ENCODE peak calls at places on chromosomes 11 and 22, in eight cellular contexts. One of them, this sample, is unnamed.

GRCh38 chr11:107733518-107733917 is 21.7 kb upstream of the SLN start:
- DNase-seq in tibial artery: no peak
- DNase-seq in neural progenitor cell: no peak
- DNase-seq in gastrocnemius medialis: no peak
- DNase-seq in esophagus squamous epithelium: no peak
- DNase-seq in NB4: no peak
- DNase-seq in AG04450: no peak
- DNase-seq in A673: no peak
- DNase-seq in this sample: no peak

GRCh38 chr11:61598886-61599868 is 18.3 kb upstream of the SYT7 start:
- DNase-seq in A673: no peak
- DNase-seq in NB4: peak; percentile 35
- DNase-seq in gastrocnemius medialis: no peak
- DNase-seq in neural progenitor cell: peak; percentile 50
- DNase-seq in tibial artery: no peak
- DNase-seq in AG04450: no peak
- DNase-seq in esophagus squamous epithelium: no peak
- DNase-seq in this sample: peak; percentile 35

GRCh38 chr22:17970205-17970708 is 54.1 kb downstream of the MICAL3 start:
- DNase-seq in gastrocnemius medialis: no peak
- DNase-seq in esophagus squamous epithelium: no peak
- DNase-seq in NB4: no peak
- DNase-seq in A673: peak; percentile 50
- DNase-seq in neural progenitor cell: no peak
- DNase-seq in AG04450: no peak
- DNase-seq in tibial artery: no peak
- DNase-seq in this sample: no peak

GRCh38 chr22:44057411-44057987 is 33.4 kb downstream of the PARVB start:
- DNase-seq in AG04450: no peak
- DNase-seq in esophagus squamous epithelium: no peak
- DNase-seq in neural progenitor cell: no peak
- DNase-seq in tibial artery: peak; percentile 84
- DNase-seq in gastrocnemius medialis: peak; percentile 84
- DNase-seq in A673: no peak
- DNase-seq in NB4: no peak
- DNase-seq in this sample: no peak

GRCh38 chr11:67276821-67277230 is 10.6 kb downstream of the GRK2 start:
- DNase-seq in neural progenitor cell: peak; percentile 39
- DNase-seq in tibial artery: peak; percentile 70
- DNase-seq in NB4: peak; percentile 98
- DNase-seq in esophagus squamous epithelium: no peak
- DNase-seq in gastrocnemius medialis: no peak
- DNase-seq in AG04450: no peak
- DNase-seq in A673: peak; percentile 36
- DNase-seq in this sample: peak; percentile 38

GRCh38 chr11:73366265-73366610 is 10.0 kb upstream of the RELT start:
- DNase-seq in A673: no peak
- DNase-seq in esophagus squamous epithelium: no peak
- DNase-seq in AG04450: no peak
- DNase-seq in NB4: no peak
- DNase-seq in gastrocnemius medialis: no peak
- DNase-seq in neural progenitor cell: no peak
- DNase-seq in tibial artery: no peak
- DNase-seq in this sample: no peak

GRCh38 chr11:13327421-13327820 is 49.8 kb downstream of the BMAL1 start:
- DNase-seq in gastrocnemius medialis: no peak
- DNase-seq in NB4: no peak
- DNase-seq in neural progenitor cell: no peak
- DNase-seq in tibial artery: no peak
- DNase-seq in AG04450: no peak
- DNase-seq in esophagus squamous epithelium: no peak
- DNase-seq in A673: no peak
- DNase-seq in this sample: no peak

GRCh38 chr11:36214484-36214883 is 74.7 kb downstream of the COMMD9 start:
- DNase-seq in neural progenitor cell: no peak
- DNase-seq in tibial artery: no peak
- DNase-seq in A673: no peak
- DNase-seq in esophagus squamous epithelium: no peak
- DNase-seq in NB4: no peak
- DNase-seq in AG04450: no peak
- DNase-seq in gastrocnemius medialis: no peak
- DNase-seq in this sample: no peak

GRCh38 chr11:2574043-2574552 is 125.7 kb downstream of the KCNQ1OT1 start:
- DNase-seq in tibial artery: peak; percentile 61
- DNase-seq in NB4: no peak
- DNase-seq in AG04450: no peak
- DNase-seq in esophagus squamous epithelium: no peak
- DNase-seq in A673: no peak
- DNase-seq in gastrocnemius medialis: no peak
- DNase-seq in neural progenitor cell: no peak
- DNase-seq in this sample: no peak

GRCh38 chr11:73538381-73538872 is 59.5 kb downstream of the FAM168A start:
- DNase-seq in gastrocnemius medialis: no peak
- DNase-seq in A673: peak; percentile 94
- DNase-seq in NB4: peak; percentile 61
- DNase-seq in esophagus squamous epithelium: no peak
- DNase-seq in neural progenitor cell: peak; percentile 48
- DNase-seq in AG04450: no peak
- DNase-seq in tibial artery: no peak
- DNase-seq in this sample: no peak

GRCh38 chr11:118430956-118431355 is 5.3 kb upstream of the KMT2A start:
- DNase-seq in NB4: peak; percentile 46
- DNase-seq in gastrocnemius medialis: no peak
- DNase-seq in AG04450: no peak
- DNase-seq in esophagus squamous epithelium: no peak
- DNase-seq in A673: peak; percentile 56
- DNase-seq in neural progenitor cell: peak; percentile 12
- DNase-seq in tibial artery: no peak
- DNase-seq in this sample: no peak

GRCh38 chr11:11265994-11266606 is 87.0 kb downstream of the CSNK2A3 start:
- DNase-seq in tibial artery: no peak
- DNase-seq in A673: peak; percentile 50
- DNase-seq in AG04450: no peak
- DNase-seq in esophagus squamous epithelium: no peak
- DNase-seq in gastrocnemius medialis: no peak
- DNase-seq in neural progenitor cell: peak; percentile 69
- DNase-seq in NB4: peak; percentile 40
- DNase-seq in this sample: peak; percentile 67

GRCh38 chr22:22357024-22357868 is 112.7 kb downstream of the VPREB1 start:
- DNase-seq in tibial artery: no peak
- DNase-seq in esophagus squamous epithelium: no peak
- DNase-seq in NB4: peak; percentile 73
- DNase-seq in neural progenitor cell: peak; percentile 91
- DNase-seq in A673: peak; percentile 76
- DNase-seq in AG04450: peak; percentile 3
- DNase-seq in gastrocnemius medialis: peak; percentile 34
- DNase-seq in this sample: peak; percentile 93

GRCh38 chr11:45158891-45159605 is 12.6 kb downstream of the PRDM11 start:
- DNase-seq in gastrocnemius medialis: no peak
- DNase-seq in AG04450: no peak
- DNase-seq in A673: no peak
- DNase-seq in tibial artery: peak; percentile 67
- DNase-seq in NB4: no peak
- DNase-seq in neural progenitor cell: no peak
- DNase-seq in esophagus squamous epithelium: no peak
- DNase-seq in this sample: no peak

GRCh38 chr11:7252683-7253213 is 1.0 kb downstream of the SYT9 start:
- DNase-seq in gastrocnemius medialis: no peak
- DNase-seq in tibial artery: peak; percentile 60
- DNase-seq in A673: no peak
- DNase-seq in esophagus squamous epithelium: no peak
- DNase-seq in AG04450: no peak
- DNase-seq in NB4: no peak
- DNase-seq in neural progenitor cell: peak; percentile 41
- DNase-seq in this sample: peak; percentile 35

GRCh38 chr11:120210651-120211521 is at the start of gene OAF:
- DNase-seq in NB4: peak; percentile 96
- DNase-seq in esophagus squamous epithelium: no peak
- DNase-seq in gastrocnemius medialis: peak; percentile 61
- DNase-seq in neural progenitor cell: peak; percentile 94
- DNase-seq in A673: peak; percentile 93
- DNase-seq in tibial artery: no peak
- DNase-seq in AG04450: peak; percentile 71
- DNase-seq in this sample: peak; percentile 85
- TF ChIP-seq CTCF in NB4: no peak
- TF ChIP-seq CTCF in esophagus squamous epithelium: peak; percentile 27
- TF ChIP-seq CTCF in gastrocnemius medialis: peak; percentile 19
- TF ChIP-seq CTCF in neural progenitor cell: peak; percentile 21
- TF ChIP-seq CTCF in A673: peak; percentile 14
- TF ChIP-seq CTCF in tibial artery: peak; percentile 10
- TF ChIP-seq CTCF in AG04450: no peak
- TF ChIP-seq CTCF in this sample: no peak

DNA sequence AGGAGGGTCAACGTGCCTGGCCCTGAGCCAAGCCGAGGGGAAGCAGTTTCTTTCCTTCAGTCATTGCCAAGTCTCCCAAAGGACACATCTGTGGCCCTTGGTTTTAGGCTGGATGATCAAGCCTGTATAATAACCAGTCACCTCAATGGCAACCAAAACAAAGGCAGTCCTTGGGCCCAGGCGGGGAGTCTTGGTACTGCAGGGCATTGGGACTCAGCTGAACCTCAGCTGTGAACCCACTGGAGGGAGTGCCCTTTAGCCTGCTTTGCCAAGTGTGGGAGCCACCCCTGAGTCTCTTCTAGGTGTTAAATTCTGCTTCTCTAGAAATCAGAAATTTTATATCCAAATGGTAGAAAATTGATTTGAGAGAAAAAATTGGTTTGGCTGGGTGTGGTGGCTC is 36.9 kb downstream of the CPT1A start:
- DNase-seq in neural progenitor cell: no peak
- DNase-seq in tibial artery: no peak
- DNase-seq in gastrocnemius medialis: no peak
- DNase-seq in esophagus squamous epithelium: no peak
- DNase-seq in A673: no peak
- DNase-seq in NB4: no peak
- DNase-seq in AG04450: no peak
- DNase-seq in this sample: no peak
- TF ChIP-seq CTCF in neural progenitor cell: peak; percentile 18
- TF ChIP-seq CTCF in tibial artery: no peak
- TF ChIP-seq CTCF in gastrocnemius medialis: no peak
- TF ChIP-seq CTCF in esophagus squamous epithelium: no peak
- TF ChIP-seq CTCF in A673: no peak
- TF ChIP-seq CTCF in NB4: no peak
- TF ChIP-seq CTCF in AG04450: no peak
- TF ChIP-seq CTCF in this sample: no peak

DNA sequence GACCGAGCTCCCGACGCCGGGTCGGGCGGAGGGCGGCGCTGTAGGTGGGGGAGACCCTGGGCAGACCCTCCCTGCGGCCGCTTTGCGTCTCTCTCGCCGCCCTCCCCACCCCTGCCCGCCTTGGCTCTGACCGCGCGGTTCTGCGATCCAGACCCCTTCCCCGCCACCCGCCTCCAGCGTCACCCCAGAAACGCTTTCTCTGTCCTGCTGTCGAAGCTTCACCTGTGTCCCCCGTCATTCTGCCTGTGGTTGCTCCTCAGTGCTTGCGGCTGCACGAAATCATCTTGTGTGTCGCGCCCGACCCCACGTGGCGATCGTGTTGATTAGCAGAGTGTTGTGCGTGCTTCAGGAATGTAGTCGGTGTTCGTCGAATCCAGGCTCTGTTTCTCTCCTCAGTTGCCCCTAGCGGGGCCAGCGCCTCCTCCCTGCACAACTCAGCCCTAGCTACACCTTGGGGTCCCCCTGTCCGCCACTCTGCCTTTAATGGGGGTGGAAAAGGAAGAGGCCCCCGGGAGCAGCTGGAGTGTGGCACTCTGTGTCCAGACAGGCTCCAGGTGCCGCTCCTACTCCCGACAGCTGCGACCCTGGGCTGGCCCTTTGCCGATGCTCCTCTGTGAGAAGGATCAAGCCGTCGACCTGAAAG is 851 bp downstream of the PTDSS2 start:
- DNase-seq in NB4: peak; percentile 81
- DNase-seq in esophagus squamous epithelium: peak; percentile 44
- DNase-seq in neural progenitor cell: peak; percentile 85
- DNase-seq in gastrocnemius medialis: peak; percentile 28
- DNase-seq in A673: peak; percentile 71
- DNase-seq in AG04450: no peak
- DNase-seq in tibial artery: no peak
- DNase-seq in this sample: peak; percentile 71
- TF ChIP-seq CTCF in NB4: peak; percentile 26
- TF ChIP-seq CTCF in esophagus squamous epithelium: no peak
- TF ChIP-seq CTCF in neural progenitor cell: peak; percentile 37
- TF ChIP-seq CTCF in gastrocnemius medialis: no peak
- TF ChIP-seq CTCF in A673: peak; percentile 45
- TF ChIP-seq CTCF in AG04450: peak; percentile 6
- TF ChIP-seq CTCF in tibial artery: no peak
- TF ChIP-seq CTCF in this sample: peak; percentile 20

DNA sequence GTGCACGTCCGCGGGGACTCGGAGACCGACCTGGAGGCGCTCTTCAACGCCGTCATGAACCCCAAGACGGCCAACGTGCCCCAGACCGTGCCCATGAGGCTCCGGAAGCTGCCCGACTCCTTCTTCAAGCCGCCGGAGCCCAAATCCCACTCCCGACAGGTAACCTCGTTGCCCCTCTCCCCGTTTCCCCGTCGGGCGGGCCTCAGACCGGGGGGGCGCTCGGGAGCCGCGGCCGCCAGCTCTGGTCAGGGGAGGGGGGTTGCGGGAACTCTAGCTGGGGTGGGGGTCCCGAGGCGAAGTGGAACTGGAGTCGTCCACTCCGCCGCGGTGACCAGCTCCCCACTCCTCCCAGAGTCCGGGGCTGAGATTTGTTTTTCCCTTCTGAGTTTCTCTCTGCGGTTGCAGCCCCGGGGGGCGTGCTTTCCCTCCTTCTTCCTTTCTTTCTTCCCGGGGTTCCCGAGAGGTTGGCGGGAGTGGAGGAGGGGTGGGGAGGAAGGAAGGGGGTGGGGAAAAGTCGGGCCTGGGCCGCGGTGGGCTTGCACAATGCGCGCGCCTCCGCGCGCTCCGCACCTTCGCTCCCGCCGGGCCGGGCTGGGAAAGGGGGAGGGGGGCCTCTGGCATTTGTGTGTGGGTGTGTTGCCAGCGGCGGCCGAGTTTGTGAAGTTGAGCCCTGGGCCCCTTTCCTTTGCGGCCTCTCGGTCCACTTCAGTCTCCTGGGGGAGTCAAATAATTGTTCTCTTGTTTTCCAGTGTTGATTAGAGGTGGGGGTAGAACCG is 952 bp downstream of the YAP1 start:
- DNase-seq in gastrocnemius medialis: peak; percentile 58
- DNase-seq in NB4: peak; percentile 8
- DNase-seq in A673: peak; percentile 96
- DNase-seq in esophagus squamous epithelium: no peak
- DNase-seq in AG04450: no peak
- DNase-seq in neural progenitor cell: peak; percentile 93
- DNase-seq in tibial artery: peak; percentile 85
- DNase-seq in this sample: peak; percentile 88
- TF ChIP-seq CTCF in gastrocnemius medialis: no peak
- TF ChIP-seq CTCF in NB4: no peak
- TF ChIP-seq CTCF in A673: peak; percentile 48
- TF ChIP-seq CTCF in esophagus squamous epithelium: no peak
- TF ChIP-seq CTCF in AG04450: peak; percentile 15
- TF ChIP-seq CTCF in neural progenitor cell: peak; percentile 36
- TF ChIP-seq CTCF in tibial artery: peak; percentile 7
- TF ChIP-seq CTCF in this sample: no peak

GRCh38 chr11:43119275-43119970 is 192.4 kb upstream of the API5 start:
- DNase-seq in AG04450: no peak
- DNase-seq in tibial artery: no peak
- DNase-seq in neural progenitor cell: no peak
- DNase-seq in esophagus squamous epithelium: no peak
- DNase-seq in NB4: peak; percentile 9
- DNase-seq in A673: peak; percentile 68
- DNase-seq in gastrocnemius medialis: no peak
- DNase-seq in this sample: no peak
- TF ChIP-seq CTCF in AG04450: no peak
- TF ChIP-seq CTCF in tibial artery: no peak
- TF ChIP-seq CTCF in neural progenitor cell: peak; percentile 23
- TF ChIP-seq CTCF in esophagus squamous epithelium: no peak
- TF ChIP-seq CTCF in NB4: no peak
- TF ChIP-seq CTCF in A673: peak; percentile 54
- TF ChIP-seq CTCF in gastrocnemius medialis: no peak
- TF ChIP-seq CTCF in this sample: no peak